ENCODE peak calls at places on chromosomes 12 and 14, in six cellular contexts. L is AG04450; C is A172; E is body of pancreas; O is CD8-positive, alpha-beta memory T cell; S is stimulated activated CD4-positive, alpha-beta T cell treated with anti-CD3 and anti-CD28 coated beads, Interleukin-4, amount 100 ng/mL, for 24 hours. R is an unnamed sample.

GRCh38 chr14:51805541-51805940 is 54.9 kb upstream of the GNG2 start:
- DNase-seq in L (no peak), C (no peak), E (no peak), O (no peak), S (no peak), R (no peak)

GRCh38 chr14:91149462-91149861 is 35.6 kb downstream of the DGLUCY start:
- DNase-seq in L (peak; percentile 99), C (peak; percentile 87), E (peak; percentile 80), O (no peak), S (no peak), R (no peak)

GRCh38 chr14:104434214-104435076 is 145.1 kb upstream of the C14orf180 start:
- DNase-seq in L (no peak), C (no peak), E (no peak), O (no peak), S (no peak), R (no peak)

GRCh38 chr14:85223667-85224066 is 306.3 kb upstream of the FLRT2 start:
- DNase-seq in L (no peak), C (no peak), E (no peak), O (no peak), S (no peak), R (no peak)

GRCh38 chr12:57268264-57268663 is 17.3 kb upstream of the STAC3 start:
- DNase-seq in L (no peak), C (no peak), E (no peak), O (no peak), S (peak; percentile 36), R (no peak)

GRCh38 chr12:113862570-113863454 is 103.3 kb downstream of the RBM19 start:
- DNase-seq in L (peak; percentile 79), C (peak; percentile 72), E (no peak), O (no peak), S (no peak), R (no peak)

GRCh38 chr14:73240816-73241480 is 3.6 kb downstream of the PAPLN start:
- DNase-seq in L (no peak), C (no peak), E (no peak), O (no peak), S (no peak), R (no peak)

GRCh38 chr12:15205341-15206010 is 15.7 kb downstream of the RERG start:
- DNase-seq in L (no peak), C (no peak), E (no peak), O (no peak), S (no peak), R (no peak)

GRCh38 chr12:109592195-109592904 is 18.8 kb downstream of the MVK start:
- DNase-seq in L (no peak), C (no peak), E (no peak), O (no peak), S (no peak), R (no peak)

GRCh38 chr12:1496162-1496925 is 98.0 kb downstream of the FBXL14 start:
- DNase-seq in L (no peak), C (no peak), E (peak; percentile 46), O (no peak), S (no peak), R (no peak)

GRCh38 chr14:51546603-51547258 is 105.0 kb upstream of the FRMD6 start:
- DNase-seq in L (no peak), C (no peak), E (no peak), O (no peak), S (no peak), R (no peak)

GRCh38 chr12:16385779-16386646 is 38.6 kb downstream of the MGST1 start:
- DNase-seq in L (peak; percentile 41), C (peak; percentile 41), E (peak; percentile 54), O (no peak), S (no peak), R (peak; percentile 62)

GRCh38 chr14:80973918-80974317 is 18.5 kb downstream of the TSHR start:
- DNase-seq in L (no peak), C (no peak), E (no peak), O (no peak), S (no peak), R (no peak)

GRCh38 chr14:100677152-100677924 is 49.4 kb upstream of the DLK1 start:
- DNase-seq in L (no peak), C (no peak), E (no peak), O (no peak), S (no peak), R (no peak)

GRCh38 chr14:51095854-51096823 is 1.2 kb upstream of the TRIM9 start:
- DNase-seq in L (no peak), C (no peak), E (peak; percentile 13), O (no peak), S (peak; percentile 9), R (peak; percentile 89)

GRCh38 chr12:93570552-93571359 is 1.7 kb upstream of the SOCS2 start:
- DNase-seq in L (peak; percentile 85), C (peak; percentile 74), E (peak; percentile 90), O (peak; percentile 79), S (peak; percentile 89), R (peak; percentile 81)

GRCh38 chr12:128994869-128995268 is 141.6 kb downstream of the GLT1D1 start:
- DNase-seq in L (no peak), C (no peak), E (peak; percentile 28), O (no peak), S (no peak), R (no peak)

GRCh38 chr12:109728921-109729836 is 15.6 kb downstream of the FAM222A start:
- DNase-seq in L (no peak), C (no peak), E (peak; percentile 6), O (no peak), S (no peak), R (no peak)

GRCh38 chr12:78447373-78447772 is 417.2 kb upstream of the SYT1 start:
- DNase-seq in L (no peak), C (no peak), E (no peak), O (no peak), S (no peak), R (no peak)

GRCh38 chr12:20549115-20549719 is 145.9 kb upstream of the SLCO1C1 start:
- DNase-seq in L (no peak), C (no peak), E (no peak), O (no peak), S (no peak), R (peak; percentile 46)

GRCh38 chr14:91331761-91332447 is 85.7 kb downstream of the CCDC88C start:
- DNase-seq in L (no peak), C (no peak), E (no peak), O (no peak), S (no peak), R (no peak)

GRCh38 chr12:98594050-98594853 is 766 bp downstream of the SLC25A3 start:
- DNase-seq in L (no peak), C (peak; percentile 8), E (peak; percentile 39), O (no peak), S (no peak), R (no peak)

GRCh38 chr14:104349950-104350349 is 211.6 kb downstream of the KIF26A start:
- DNase-seq in L (no peak), C (no peak), E (peak; percentile 9), O (no peak), S (no peak), R (no peak)

GRCh38 chr12:52070243-52070925 is 606 bp downstream of the ATG101 start:
- DNase-seq in L (no peak), C (no peak), E (no peak), O (no peak), S (no peak), R (no peak)

GRCh38 chr14:44316647-44317432 is 190.2 kb downstream of the FSCB start:
- DNase-seq in L (peak; percentile 81), C (peak; percentile 89), E (peak; percentile 71), O (no peak), S (peak; percentile 15), R (no peak)

GRCh38 chr12:132356686-132357622 is 27.6 kb upstream of the GALNT9 start:
- DNase-seq in L (no peak), C (peak; percentile 80), E (no peak), O (no peak), S (no peak), R (no peak)

GRCh38 chr14:104741803-104742251 is 11.1 kb upstream of the SIVA1 start:
- DNase-seq in L (no peak), C (no peak), E (no peak), O (no peak), S (no peak), R (no peak)

GRCh38 chr12:117878598-117878997 is 90.2 kb downstream of the KSR2 start:
- DNase-seq in L (no peak), C (no peak), E (no peak), O (no peak), S (no peak), R (no peak)

GRCh38 chr12:116244001-116244400 is 33.5 kb downstream of the MED13L start:
- DNase-seq in L (peak; percentile 63), C (no peak), E (no peak), O (no peak), S (no peak), R (no peak)

GRCh38 chr12:122203301-122203967 is at the start of gene B3GNT4:
- DNase-seq in L (no peak), C (peak; percentile 37), E (peak; percentile 72), O (peak; percentile 65), S (peak; percentile 67), R (no peak)

GRCh38 chr12:66182956-66183355 is 6.1 kb upstream of the IRAK3 start:
- DNase-seq in L (no peak), C (no peak), E (no peak), O (no peak), S (no peak), R (no peak)

GRCh38 chr12:88206636-88207035 is 64.5 kb downstream of the TMTC3 start:
- DNase-seq in L (peak; percentile 13), C (no peak), E (no peak), O (no peak), S (no peak), R (no peak)

GRCh38 chr12:30450226-30450625 is 245.4 kb downstream of the IPO8 start:
- DNase-seq in L (no peak), C (no peak), E (no peak), O (no peak), S (no peak), R (no peak)

GRCh38 chr14:97445367-97445766 is 648.2 kb downstream of the VRK1 start:
- DNase-seq in L (no peak), C (no peak), E (no peak), O (no peak), S (no peak), R (no peak)

R was measured in globus pallidus.